ENCODE peak calls at places on chromosomes 4 and X, in four cellular contexts. N, B, J and U are unnamed samples.

GRCh38 chr4:1347410-1347864 is 429 bp downstream of the UVSSA start:
- DNase-seq in B (peak; percentile 72), J (peak; percentile 22), N (peak; percentile 81), U (peak; percentile 91)

GRCh38 chrX:115948018-115948923 is 222.3 kb upstream of the AGTR2 start:
- DNase-seq in J (no peak), B (no peak), N (no peak), U (no peak)

GRCh38 chrX:103253608-103254007 is 1.3 kb downstream of the TCEAL8 start:
- DNase-seq in B (no peak), J (no peak), N (no peak), U (peak; percentile 50)

GRCh38 chrX:107102980-107103379 is 15.6 kb downstream of the RBM41 start:
- DNase-seq in J (no peak), B (no peak), N (no peak), U (no peak)

GRCh38 chr4:152072001-152072485 is 311.2 kb upstream of the GATB start:
- DNase-seq in N (no peak), B (no peak), J (no peak), U (no peak)

GRCh38 chrX:111095974-111096870 is at the start of gene PAK3:
- DNase-seq in J (peak; percentile 12), N (peak; percentile 58), B (peak; percentile 35), U (peak; percentile 81)

GRCh38 chrX:132710756-132711155 is 221.9 kb upstream of the MBNL3 start:
- DNase-seq in N (no peak), B (no peak), J (no peak), U (no peak)

GRCh38 chr4:68368566-68369473 is 18.9 kb upstream of the YTHDC1 start:
- DNase-seq in B (no peak), J (no peak), N (no peak), U (no peak)

GRCh38 chr4:2806392-2807355 is 13.8 kb downstream of the SH3BP2 start:
- DNase-seq in J (peak; percentile 63), B (peak; percentile 91), N (peak; percentile 49), U (peak; percentile 62)

GRCh38 chrX:120857240-120857639 is 18.4 kb downstream of the CT47B1 start:
- DNase-seq in N (no peak), B (no peak), J (no peak), U (no peak)

GRCh38 chr4:5827108-5828004 is 65.5 kb downstream of the CRMP1 start:
- DNase-seq in B (no peak), N (no peak), J (no peak), U (no peak)

GRCh38 chr4:106247600-106247999 is 68.4 kb downstream of the TBCK start:
- DNase-seq in B (no peak), N (no peak), J (no peak), U (no peak)

GRCh38 chr4:80026080-80026479 is 46.9 kb downstream of the ANTXR2 start:
- DNase-seq in B (no peak), N (no peak), J (no peak), U (no peak)

GRCh38 chr4:102586644-102587021 is 85.5 kb downstream of the NFKB1 start:
- DNase-seq in N (no peak), J (no peak), B (no peak), U (no peak)

GRCh38 chr4:74316397-74316796 is 8.1 kb downstream of the EPGN start:
- DNase-seq in B (no peak), N (no peak), J (no peak), U (no peak)

GRCh38 chr4:108173599-108174057 is 4.9 kb upstream of the LEF1 start:
- DNase-seq in B (no peak), J (no peak), N (no peak), U (no peak)

GRCh38 chr4:71209161-71209560 is 129.7 kb upstream of the SLC4A4 start:
- DNase-seq in B (no peak), J (no peak), N (no peak), U (no peak)

GRCh38 chrX:110036162-110037033 is 33.5 kb downstream of the TMEM164 start:
- DNase-seq in J (no peak), N (no peak), B (no peak), U (no peak)

GRCh38 chr4:111839186-111839585 is 306.1 kb upstream of the FAM241A start:
- DNase-seq in B (no peak), J (no peak), N (no peak), U (no peak)

GRCh38 chr4:183157215-183157614 is 58.2 kb downstream of the WWC2 start:
- DNase-seq in J (no peak), N (no peak), B (no peak), U (no peak)

GRCh38 chr4:5051692-5052423 is 578 bp downstream of the STK32B start:
- DNase-seq in N (peak; percentile 19), J (no peak), B (peak; percentile 38), U (peak; percentile 11)

GRCh38 chr4:184355111-184355604 is 119.2 kb downstream of the IRF2 start:
- DNase-seq in J (peak; percentile 30), B (no peak), N (no peak), U (peak; percentile 88)

DNA sequence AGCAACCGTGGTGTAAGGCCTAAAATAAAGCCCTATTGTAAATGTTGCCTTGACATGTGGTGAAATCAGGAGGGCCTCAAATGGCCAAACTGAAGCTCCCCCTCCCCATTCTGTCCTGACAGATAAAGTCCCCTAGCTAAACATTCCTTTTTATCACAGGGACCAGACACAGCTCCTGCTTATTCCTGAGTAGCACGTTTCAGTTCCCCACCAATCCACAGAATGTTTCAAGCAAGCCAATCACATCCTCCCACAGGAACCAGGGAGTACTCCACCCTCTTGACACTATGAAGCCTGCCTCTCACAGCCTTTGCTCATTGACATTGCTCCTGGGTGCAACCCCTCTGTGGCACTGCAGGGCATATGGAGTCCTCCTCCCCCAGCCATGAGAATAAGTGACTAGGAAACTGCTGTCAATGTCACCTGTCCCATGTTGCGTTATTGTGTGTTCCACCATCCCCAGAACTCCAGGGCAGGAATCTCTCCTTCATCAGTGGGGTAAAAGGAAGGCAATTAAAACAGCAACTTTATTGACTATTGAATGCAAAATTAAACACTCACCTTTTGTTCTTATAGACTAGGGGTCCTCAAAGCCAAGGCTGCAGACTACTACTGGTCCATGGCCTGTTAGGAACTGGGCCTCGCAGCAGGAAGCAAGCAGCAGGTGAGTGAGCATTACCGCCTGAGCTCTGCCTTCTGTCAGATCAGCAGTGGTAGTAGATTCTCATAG is 128.1 kb downstream of the COL25A1 start:
- DNase-seq in J (no peak), N (no peak), B (no peak), U (no peak)
- TF ChIP-seq CTCF in J (no peak), N (no peak), B (no peak), U (no peak)

DNA sequence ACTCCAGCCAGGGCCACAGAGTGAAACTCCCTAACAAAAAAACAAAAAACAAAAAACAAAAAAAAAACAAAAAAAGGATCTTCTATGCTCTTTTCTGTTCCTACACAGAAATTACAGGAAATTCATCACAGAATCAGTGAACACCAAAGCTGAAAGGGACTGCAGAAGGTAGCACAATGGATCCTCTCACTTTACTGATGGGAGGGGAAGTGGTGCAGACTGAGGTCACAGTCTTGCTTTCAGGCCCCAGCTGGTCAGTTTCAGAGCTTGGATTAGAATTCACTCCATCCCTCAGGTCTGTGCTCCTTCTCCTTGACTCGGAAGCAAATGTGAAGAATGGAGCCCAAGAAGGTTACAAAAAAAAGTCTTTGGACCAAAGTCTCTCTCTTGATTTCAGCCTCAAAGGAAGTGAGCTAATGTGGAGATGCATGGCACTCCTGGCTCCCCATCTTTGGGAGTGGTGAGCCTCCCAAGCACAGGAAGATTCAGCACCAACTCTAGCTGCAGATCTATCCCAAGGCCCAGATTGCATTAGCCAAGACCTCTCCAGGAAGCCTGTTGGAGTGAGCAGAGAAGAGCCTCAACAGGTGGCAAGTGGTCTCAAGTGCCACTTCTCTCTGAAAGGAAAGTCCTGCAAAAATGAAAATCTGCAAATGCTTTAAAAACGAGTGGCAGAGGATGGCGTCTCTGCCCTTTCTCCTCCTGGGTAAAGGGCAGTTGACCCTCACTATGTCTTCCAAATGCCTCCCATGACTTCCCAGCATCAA is 176.0 kb downstream of the MAML3 start:
- DNase-seq in N (no peak), J (no peak), B (no peak), U (no peak)
- H3K4me1 ChIP-seq in N (no peaks in the 10 kb centered on the region), J (no peaks in the 10 kb centered on the region), B (peaks cover 70% of the 10 kb centered on the region), U (peaks cover 3% of the 10 kb centered on the region)

GRCh38 chrX:10566726-10567097 is 53.7 kb downstream of the MID1 start:
- DNase-seq in B (no peak), J (no peak), N (no peak), U (no peak)

GRCh38 chrX:10569946-10570345 is 50.4 kb downstream of the MID1 start:
- DNase-seq in B (no peak), N (no peak), J (no peak), U (no peak)

GRCh38 chrX:10567136-10567535 is 53.2 kb downstream of the MID1 start:
- DNase-seq in J (no peak), B (no peak), N (no peak), U (no peak)

GRCh38 chrX:10570601-10571000 is 49.8 kb downstream of the MID1 start:
- DNase-seq in J (no peak), N (no peak), B (no peak), U (no peak)

GRCh38 chrX:10568428-10568827 is 52.0 kb downstream of the MID1 start:
- DNase-seq in B (no peak), J (no peak), N (no peak), U (no peak)
- H3K4me3 ChIP-seq in B (no peak overlapping the region), J (no peak overlapping the region), N (no peak overlapping the region), U (no peak overlapping the region)

GRCh38 chr4:187937557-187937956 is 58.0 kb upstream of the ZFP42 start:
- DNase-seq in J (no peak), B (no peak), N (no peak), U (no peak)

GRCh38 chr4:187944179-187944578 is 51.4 kb upstream of the ZFP42 start:
- DNase-seq in B (no peak), J (no peak), N (no peak), U (no peak)

GRCh38 chr4:187940299-187940698 is 55.3 kb upstream of the ZFP42 start:
- DNase-seq in J (no peak), N (no peak), B (no peak), U (no peak)

DNA sequence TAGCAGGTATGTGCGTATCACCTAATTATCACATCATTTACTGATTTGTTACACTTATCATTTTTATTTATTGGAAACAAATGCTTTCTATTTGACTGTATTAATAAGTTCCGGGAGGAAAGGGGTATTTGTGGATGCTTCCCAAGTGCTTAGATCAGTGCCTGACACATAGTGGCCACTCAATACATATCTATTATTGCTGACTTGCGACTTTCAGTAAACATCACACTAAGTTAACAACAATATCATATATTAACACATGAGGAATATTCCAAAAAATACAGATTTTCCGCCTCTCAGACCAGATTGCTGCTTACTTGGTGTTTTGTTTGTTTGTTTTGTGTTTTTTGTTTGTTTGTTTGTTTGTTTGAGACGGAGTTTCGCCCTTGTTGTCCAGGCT is 52.6 kb upstream of the ZFP42 start:
- DNase-seq in B (no peak), J (no peak), N (no peak), U (no peak)
- TF ChIP-seq CTCF in B (no peak), J (no peak), N (no peak), U (no peak)